ENCODE peak calls at places on chromosome 2, in seven cellular contexts. Z is HepG2, Y is GM12878, S is HCT116, G is H1, D is K562, F is SK-N-SH. X is an unnamed sample.
A peak's percentile ranks its signal among the peaks of the same experiment; 100 is the strongest.

GRCh38 chr2:37720533-37721218 is 49.2 kb upstream of the CDC42EP3 start:
- DNase-seq in G (no peak), Y (no peak), D (no peak), F (no peak), Z (no peak), S (no peak), X (no peak)

GRCh38 chr2:28049416-28049815 is 158.9 kb downstream of the BABAM2 start:
- DNase-seq in G (no peak), Z (no peak), S (no peak), F (no peak), D (no peak), Y (no peak), X (no peak)

GRCh38 chr2:147628971-147629421 is 215.8 kb upstream of the ACVR2A start:
- DNase-seq in Z (no peak), F (no peak), S (no peak), D (no peak), G (no peak), Y (no peak), X (no peak)

GRCh38 chr2:13193075-13193474 is 476.3 kb downstream of the TRIB2 start:
- DNase-seq in G (no peak), D (no peak), Y (no peak), S (no peak), F (no peak), Z (no peak), X (peak; percentile 50)

GRCh38 chr2:30208453-30208852 is 22.9 kb upstream of the LBH start:
- DNase-seq in F (peak; percentile 81), S (peak; percentile 47), D (peak; percentile 68), Z (peak; percentile 46), Y (no peak), G (peak; percentile 77), X (peak; percentile 68)

GRCh38 chr2:75523313-75524275 is 37.1 kb downstream of the EVA1A start:
- DNase-seq in S (peak; percentile 78), F (no peak), Z (peak; percentile 100), D (no peak), G (no peak), Y (peak; percentile 44), X (no peak)

GRCh38 chr2:11326692-11327211 is 17.7 kb downstream of the ROCK2 start:
- DNase-seq in Z (no peak), Y (no peak), D (no peak), G (no peak), S (no peak), F (no peak), X (no peak)

GRCh38 chr2:152223997-152224396 is 48.4 kb upstream of the STAM2 start:
- DNase-seq in D (no peak), F (no peak), S (no peak), Z (no peak), G (no peak), Y (no peak), X (no peak)

GRCh38 chr2:25740810-25741381 is 67.5 kb upstream of the DTNB start:
- DNase-seq in Y (no peak), D (no peak), Z (no peak), G (no peak), S (no peak), F (no peak), X (no peak)

GRCh38 chr2:212360068-212360460 is 178.5 kb downstream of the ERBB4 start:
- DNase-seq in Y (no peak), G (no peak), F (no peak), D (no peak), Z (peak; percentile 83), S (no peak), X (no peak)

GRCh38 chr2:169291517-169291916 is 70.8 kb downstream of the LRP2 start:
- DNase-seq in Z (no peak), G (no peak), F (no peak), S (no peak), D (no peak), Y (no peak), X (no peak)

GRCh38 chr2:80059381-80059907 is 245.1 kb downstream of the LRRTM1 start:
- DNase-seq in S (no peak), Y (no peak), D (no peak), G (no peak), F (no peak), Z (no peak), X (no peak)

GRCh38 chr2:708667-709066 is 31.5 kb upstream of the TMEM18 start:
- DNase-seq in G (no peak), S (no peak), Z (no peak), F (no peak), D (no peak), Y (no peak), X (no peak)

GRCh38 chr2:11298592-11298991 is 45.8 kb downstream of the ROCK2 start:
- DNase-seq in F (no peak), Y (no peak), G (no peak), S (no peak), D (no peak), Z (no peak), X (no peak)

GRCh38 chr2:239250216-239251071 is 150.4 kb downstream of the HDAC4 start:
- DNase-seq in D (no peak), S (no peak), Z (no peak), F (no peak), Y (no peak), G (no peak), X (no peak)

GRCh38 chr2:20676353-20677215 is 9.6 kb downstream of the GDF7 start:
- DNase-seq in Y (peak; percentile 77), G (no peak), F (no peak), D (no peak), Z (peak; percentile 99), S (no peak), X (no peak)

GRCh38 chr2:47003641-47004427 is 88.2 kb upstream of the MCFD2 start:
- DNase-seq in D (peak; percentile 61), G (no peak), F (no peak), S (peak; percentile 54), Y (no peak), Z (no peak), X (no peak)

GRCh38 chr2:8538951-8539621 is 142.8 kb upstream of the ID2 start:
- DNase-seq in Z (no peak), S (no peak), G (no peak), F (peak; percentile 57), Y (no peak), D (no peak), X (no peak)

GRCh38 chr2:235283246-235283645 is 210.6 kb upstream of the AGAP1 start:
- DNase-seq in D (no peak), S (no peak), G (no peak), Y (no peak), F (no peak), Z (no peak), X (no peak)

GRCh38 chr2:77179297-77179696 is 342.9 kb downstream of the LRRTM4 start:
- DNase-seq in Y (no peak), S (no peak), Z (no peak), D (no peak), G (no peak), F (no peak), X (no peak)

GRCh38 chr2:233402774-233403173 is 48.5 kb downstream of the DGKD start:
- DNase-seq in Y (no peak), G (no peak), Z (no peak), D (no peak), S (no peak), F (no peak), X (no peak)

GRCh38 chr2:203626952-203627681 is 79.3 kb upstream of the CD28 start:
- DNase-seq in Y (no peak), D (no peak), S (no peak), Z (no peak), G (no peak), F (no peak), X (no peak)
- TF ChIP-seq JUND in Y (no peak), D (no peak), S (no peak), Z (no peak), G (no peak), F (no peak), X (no peak)

DNA sequence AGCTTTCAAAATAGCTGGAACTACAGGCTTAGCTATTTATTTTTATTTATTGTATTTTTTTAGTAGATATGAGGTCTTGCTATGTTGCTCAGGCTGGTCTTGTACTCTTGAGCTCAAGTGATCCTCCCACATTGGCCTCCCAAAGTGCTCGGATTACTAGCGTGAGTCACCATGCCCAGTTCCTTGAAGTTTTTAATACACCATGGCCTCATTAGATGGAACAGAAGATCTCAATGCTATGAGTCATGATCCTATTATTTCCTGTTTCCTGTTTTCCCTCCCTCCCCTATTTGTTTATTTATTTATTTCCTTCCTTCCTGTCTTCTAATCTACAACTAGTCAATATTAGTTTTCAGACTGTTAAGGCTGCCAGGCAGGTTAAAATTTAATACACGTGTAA is 309.0 kb downstream of the CMPK2 start:
- DNase-seq in F (no peak), S (peak; percentile 79), D (no peak), Z (peak; percentile 4), G (no peak), Y (no peak), X (no peak)
- TF ChIP-seq JUND in F (no peak), S (peak; percentile 84), D (no peak), Z (no peak), G (peak; percentile 46), Y (no peak), X (no peak)

GRCh38 chr2:143728498-143728897 is 599.3 kb downstream of the ARHGAP15 start:
- DNase-seq in Y (no peak), S (no peak), F (no peak), D (no peak), G (no peak), Z (no peak), X (no peak)

GRCh38 chr2:143730950-143731254 is 601.7 kb downstream of the ARHGAP15 start:
- DNase-seq in F (no peak), Y (peak; percentile 35), S (no peak), D (no peak), Z (no peak), G (no peak), X (no peak)

GRCh38 chr2:143732076-143732475 is 602.9 kb downstream of the ARHGAP15 start:
- DNase-seq in Y (no peak), D (no peak), S (no peak), F (no peak), Z (no peak), G (no peak), X (no peak)

GRCh38 chr2:143732931-143733330 is 603.7 kb downstream of the ARHGAP15 start:
- DNase-seq in S (no peak), D (no peak), F (no peak), G (no peak), Y (no peak), Z (no peak), X (no peak)

DNA sequence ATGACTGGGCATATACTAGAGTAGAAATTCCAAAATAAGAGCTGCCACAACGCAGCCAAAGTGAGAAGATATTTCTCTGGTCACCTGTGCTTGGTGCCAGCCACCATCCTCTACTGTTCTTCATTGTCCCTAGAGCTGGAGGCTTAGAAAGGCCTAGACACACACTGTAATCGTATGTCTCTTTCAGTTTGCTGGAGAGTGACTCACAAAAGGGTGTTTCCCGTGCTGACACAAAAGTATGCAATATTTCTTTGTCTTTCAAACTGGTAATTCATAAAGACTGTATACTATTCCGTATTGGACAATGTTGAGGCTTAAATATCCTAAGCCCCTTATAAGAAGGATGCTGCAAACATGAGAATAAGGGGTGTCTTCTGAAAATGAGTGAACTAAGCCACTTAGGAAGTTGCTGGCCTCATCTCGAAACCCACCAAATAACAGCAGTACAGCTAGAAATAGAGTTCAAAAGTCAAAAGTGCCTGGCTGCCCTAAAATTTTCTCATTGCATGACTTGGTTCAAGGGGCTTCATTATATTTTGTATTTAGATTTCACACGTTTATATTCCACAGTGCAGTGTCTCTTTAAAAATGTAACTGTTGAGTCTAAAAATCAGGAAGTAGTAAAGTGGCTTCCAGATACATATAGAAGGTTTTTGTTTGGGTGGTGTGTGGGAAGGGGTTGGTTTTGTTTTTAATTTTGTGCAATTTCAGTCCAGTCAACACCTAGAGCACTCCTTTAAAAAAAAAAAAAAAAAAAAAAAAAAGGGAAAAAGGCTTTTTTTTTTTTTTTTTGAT is 601.1 kb downstream of the ARHGAP15 start:
- DNase-seq in S (no peak), F (no peak), D (no peak), G (no peak), Z (no peak), Y (peak; percentile 33), X (no peak)
- TF ChIP-seq JUND in S (no peak), F (no peak), D (no peak), G (no peak), Z (no peak), Y (no peak), X (no peak)

GRCh38 chr2:84838434-84839145 is 42.3 kb downstream of the TRABD2A start:
- DNase-seq in Y (no peak), Z (no peak), G (no peak), S (no peak), D (no peak), F (no peak), X (no peak)
- TF ChIP-seq JUND in Y (no peak), Z (no peak), G (no peak), S (no peak), D (no peak), F (no peak), X (no peak)

X was measured in T47D.